ENCODE peak calls at places on chromosomes 6 and 20, in eight cellular contexts. K, G, W, P, H, I, R and T are unnamed samples.
A peak's percentile ranks its signal among the peaks of the same experiment; 100 is the strongest.

GRCh38 chr6:86508230-86508629 is 429.1 kb upstream of the HTR1E start:
- DNase-seq in K (no peak), G (no peak), W (no peak), P (no peak), H (no peak), I (no peak), R (no peak), T (no peak)

GRCh38 chr20:34896086-34896551 is 19.7 kb downstream of the ACSS2 start:
- DNase-seq in K (no peak), G (no peak), W (no peak), P (no peak), H (no peak), I (no peak), R (no peak), T (no peak)

GRCh38 chr6:20119446-20119845 is 92.8 kb downstream of the MBOAT1 start:
- DNase-seq in K (no peak), G (no peak), W (no peak), P (no peak), H (no peak), I (no peak), R (no peak), T (no peak)

GRCh38 chr6:73078908-73079610 is 146.2 kb downstream of the KHDC1L start:
- DNase-seq in K (no peak), G (no peak), W (no peak), P (no peak), H (no peak), I (no peak), R (no peak), T (no peak)

GRCh38 chr20:11901127-11901526 is 16.6 kb upstream of the BTBD3 start:
- DNase-seq in K (no peak), G (no peak), W (no peak), P (no peak), H (no peak), I (no peak), R (no peak), T (no peak)

GRCh38 chr20:38878798-38879197 is 47.4 kb upstream of the FAM83D start:
- DNase-seq in K (no peak), G (no peak), W (no peak), P (no peak), H (no peak), I (no peak), R (no peak), T (no peak)

GRCh38 chr6:75211920-75212590 is 6.2 kb upstream of the COL12A1 start:
- DNase-seq in K (no peak), G (peak; percentile 30), W (no peak), P (no peak), H (no peak), I (no peak), R (no peak), T (no peak)

GRCh38 chr6:128305976-128306375 is 214.4 kb downstream of the PTPRK start:
- DNase-seq in K (no peak), G (no peak), W (no peak), P (no peak), H (no peak), I (no peak), R (no peak), T (no peak)

GRCh38 chr6:8074213-8074612 is 10.0 kb upstream of the BLOC1S5 start:
- DNase-seq in K (no peak), G (no peak), W (no peak), P (no peak), H (no peak), I (no peak), R (no peak), T (no peak)

GRCh38 chr6:125988280-125988679 is 1.9 kb downstream of the TRMT11 start:
- DNase-seq in K (no peak), G (no peak), W (no peak), P (no peak), H (no peak), I (no peak), R (no peak), T (no peak)

GRCh38 chr6:118787746-118788419 is 106.1 kb upstream of the ASF1A start:
- DNase-seq in K (no peak), G (no peak), W (no peak), P (no peak), H (no peak), I (no peak), R (no peak), T (no peak)

GRCh38 chr6:22601941-22602340 is 32.6 kb downstream of the HDGFL1 start:
- DNase-seq in K (no peak), G (no peak), W (no peak), P (no peak), H (no peak), I (no peak), R (no peak), T (no peak)

GRCh38 chr20:3158968-3159431 is 665 bp downstream of the FASTKD5 start:
- DNase-seq in K (no peak), G (no peak), W (no peak), P (no peak), H (no peak), I (no peak), R (no peak), T (no peak)

GRCh38 chr20:59273699-59274380 is 26.6 kb upstream of the EDN3 start:
- DNase-seq in K (no peak), G (no peak), W (no peak), P (no peak), H (no peak), I (no peak), R (no peak), T (no peak)

GRCh38 chr6:68326762-68327161 is 308.3 kb upstream of the ADGRB3 start:
- DNase-seq in K (no peak), G (no peak), W (no peak), P (no peak), H (no peak), I (no peak), R (no peak), T (no peak)

GRCh38 chr6:33271098-33271607 is 523 bp downstream of the VPS52 start:
- DNase-seq in K (no peak), G (no peak), W (no peak), P (no peak), H (peak; percentile 58), I (no peak), R (no peak), T (no peak)

GRCh38 chr20:57654998-57655811 is 35.0 kb upstream of the ZBP1 start:
- DNase-seq in K (peak; percentile 19), G (no peak), W (no peak), P (peak; percentile 15), H (no peak), I (peak; percentile 34), R (peak; percentile 66), T (no peak)

GRCh38 chr6:44074383-44075136 is 52.7 kb downstream of the MRPL14 start:
- DNase-seq in K (peak; percentile 73), G (peak; percentile 64), W (peak; percentile 75), P (peak; percentile 74), H (peak; percentile 87), I (peak; percentile 71), R (peak; percentile 78), T (peak; percentile 67)

GRCh38 chr6:47075168-47075567 is 33.0 kb upstream of the ADGRF1 start:
- DNase-seq in K (no peak), G (no peak), W (no peak), P (no peak), H (no peak), I (no peak), R (no peak), T (no peak)

GRCh38 chr6:125232466-125232865 is 69.3 kb downstream of the HDDC2 start:
- DNase-seq in K (no peak), G (no peak), W (no peak), P (no peak), H (no peak), I (no peak), R (no peak), T (no peak)

GRCh38 chr20:38890497-38890818 is 35.8 kb upstream of the FAM83D start:
- DNase-seq in K (no peak), G (no peak), W (no peak), P (no peak), H (no peak), I (no peak), R (no peak), T (no peak)

GRCh38 chr6:2102966-2103365 is 142.4 kb downstream of the GMDS start:
- DNase-seq in K (no peak), G (no peak), W (no peak), P (no peak), H (no peak), I (no peak), R (no peak), T (no peak)

GRCh38 chr6:1766663-1767062 is 156.9 kb downstream of the FOXC1 start:
- DNase-seq in K (no peak), G (no peak), W (no peak), P (peak; percentile 59), H (no peak), I (no peak), R (no peak), T (no peak)

GRCh38 chr6:129621252-129621651 is 88.7 kb downstream of the ARHGAP18 start:
- DNase-seq in K (no peak), G (peak; percentile 24), W (no peak), P (peak; percentile 34), H (no peak), I (no peak), R (no peak), T (no peak)

GRCh38 chr20:36454664-36455427 is 86.5 kb upstream of the MYL9 start:
- DNase-seq in K (no peak), G (no peak), W (no peak), P (peak; percentile 45), H (no peak), I (no peak), R (peak; percentile 64), T (no peak)

GRCh38 chr6:150656156-150656555 is 56.5 kb downstream of the PLEKHG1 start:
- DNase-seq in K (no peak), G (no peak), W (no peak), P (no peak), H (no peak), I (no peak), R (no peak), T (no peak)

GRCh38 chr20:53737404-53738038 is 143.9 kb upstream of the ZNF217 start:
- DNase-seq in K (no peak), G (no peak), W (no peak), P (no peak), H (no peak), I (no peak), R (no peak), T (no peak)
- H3K27ac ChIP-seq in K (peak overlapping the region; percentile 89), G (peak overlapping the region; percentile 71), W (peak overlapping the region; percentile 86), P (peak overlapping the region; percentile 77), H (no peak overlapping the region), I (no peak overlapping the region), R (peak overlapping the region; percentile 54), T (no peak overlapping the region)

GRCh38 chr20:310645-311044 is 13.3 kb downstream of the ZCCHC3 start:
- DNase-seq in K (no peak), G (no peak), W (no peak), P (no peak), H (no peak), I (no peak), R (no peak), T (no peak)
- TF ChIP-seq EP300 in K (no peak), G (no peak), W (no peak), P (no peak), H (no peak), I (no peak), R (no peak), T (no peak)

GRCh38 chr6:108589244-108589730 is 28.6 kb downstream of the FOXO3 start:
- DNase-seq in K (peak; percentile 21), G (peak; percentile 83), W (no peak), P (peak; percentile 85), H (peak; percentile 96), I (peak; percentile 51), R (peak; percentile 68), T (peak; percentile 76)
- H3K27ac ChIP-seq in K (peak overlapping the region; percentile 76), G (peak overlapping the region; percentile 91), W (peak overlapping the region; percentile 67), P (peak overlapping the region; percentile 87), H (peak overlapping the region; percentile 81), I (no peak overlapping the region), R (peak overlapping the region; percentile 85), T (peak overlapping the region; percentile 86)

GRCh38 chr20:44582321-44583025 is at the start of gene PKIG:
- DNase-seq in K (no peak), G (no peak), W (no peak), P (no peak), H (peak; percentile 82), I (no peak), R (no peak), T (no peak)
- TF ChIP-seq EP300 in K (no peak), G (no peak), W (no peak), P (no peak), H (no peak), I (no peak), R (peak; percentile 62), T (no peak)